ENCODE peak calls at places on chromosomes 6 and 20, in seven cellular contexts. L is SK-N-SH, T is PC-3, P is OCI-LY7, J is GM23338, I is hepatocyte, E is neural progenitor cell. S is an unnamed sample.

GRCh38 chr20:57123139-57123903 is 143.1 kb downstream of the BMP7 start:
- DNase-seq in L (no peak), T (no peak), P (no peak), J (no peak), I (no peak), E (no peak), S (no peak)

GRCh38 chr20:53829086-53829703 is 235.6 kb upstream of the ZNF217 start:
- DNase-seq in L (no peak), T (peak; percentile 99), P (peak; percentile 21), J (no peak), I (peak; percentile 76), E (no peak), S (peak; percentile 99)

GRCh38 chr20:61953037-61953788 is 112.5 kb downstream of the TAF4 start:
- DNase-seq in L (no peak), T (no peak), P (no peak), J (no peak), I (no peak), E (no peak), S (no peak)

GRCh38 chr20:5691918-5692618 is 58.1 kb upstream of the SHLD1 start:
- DNase-seq in L (no peak), T (no peak), P (peak; percentile 99), J (no peak), I (no peak), E (no peak), S (no peak)

GRCh38 chr6:14638562-14638931 is 521.0 kb downstream of the CD83 start:
- DNase-seq in L (no peak), T (no peak), P (no peak), J (no peak), I (no peak), E (no peak), S (no peak)

GRCh38 chr20:36591854-36592641 is 13.5 kb upstream of the RAB5IF start:
- DNase-seq in L (peak; percentile 46), T (peak; percentile 38), P (no peak), J (peak; percentile 76), I (peak; percentile 57), E (peak; percentile 63), S (peak; percentile 64)

GRCh38 chr6:132483779-132484679 is 28.9 kb downstream of the STX7 start:
- DNase-seq in L (peak; percentile 45), T (peak; percentile 77), P (peak; percentile 84), J (peak; percentile 78), I (peak; percentile 76), E (peak; percentile 72), S (peak; percentile 80)

GRCh38 chr20:19506021-19506420 is 252.0 kb upstream of the RIN2 start:
- DNase-seq in L (no peak), T (no peak), P (no peak), J (no peak), I (no peak), E (no peak), S (no peak)

GRCh38 chr20:61414455-61414991 is 162.5 kb downstream of the CDH4 start:
- DNase-seq in L (peak; percentile 70), T (no peak), P (no peak), J (no peak), I (no peak), E (no peak), S (no peak)

GRCh38 chr6:38443750-38444149 is 196.0 kb downstream of the BTBD9 start:
- DNase-seq in L (peak; percentile 42), T (no peak), P (no peak), J (no peak), I (no peak), E (no peak), S (no peak)

GRCh38 chr6:34384305-34385153 is 7.9 kb downstream of the NUDT3 start:
- DNase-seq in L (no peak), T (no peak), P (no peak), J (no peak), I (no peak), E (no peak), S (no peak)

GRCh38 chr6:20325641-20326421 is 75.8 kb upstream of the E2F3 start:
- DNase-seq in L (no peak), T (no peak), P (no peak), J (no peak), I (no peak), E (no peak), S (no peak)

GRCh38 chr6:134714679-134715078 is 235.2 kb downstream of the ALDH8A1 start:
- DNase-seq in L (no peak), T (peak; percentile 54), P (no peak), J (no peak), I (peak; percentile 33), E (no peak), S (peak; percentile 12)

GRCh38 chr6:4130357-4130987 is 4.9 kb downstream of the ECI2 start:
- DNase-seq in L (no peak), T (peak; percentile 48), P (no peak), J (no peak), I (no peak), E (no peak), S (no peak)

GRCh38 chr6:158467923-158468322 is 92.0 kb upstream of the TMEM181 start:
- DNase-seq in L (no peak), T (no peak), P (no peak), J (peak; percentile 73), I (no peak), E (peak; percentile 50), S (no peak)

GRCh38 chr6:235763-236360 is 56.4 kb upstream of the DUSP22 start:
- DNase-seq in L (no peak), T (no peak), P (peak; percentile 53), J (peak; percentile 59), I (no peak), E (peak; percentile 34), S (peak; percentile 25)

GRCh38 chr6:101605874-101606273 is 212.4 kb downstream of the GRIK2 start:
- DNase-seq in L (no peak), T (peak; percentile 62), P (no peak), J (no peak), I (no peak), E (no peak), S (no peak)

GRCh38 chr6:138264372-138264880 is 46.1 kb upstream of the PBOV1 start:
- DNase-seq in L (no peak), T (no peak), P (no peak), J (no peak), I (no peak), E (no peak), S (no peak)

GRCh38 chr6:42451595-42452170 is at the start of gene TRERF1:
- DNase-seq in L (peak; percentile 72), T (peak; percentile 73), P (peak; percentile 88), J (peak; percentile 95), I (peak; percentile 77), E (peak; percentile 85), S (peak; percentile 75)

GRCh38 chr20:62495798-62496325 is 20.1 kb upstream of the GATA5 start:
- DNase-seq in L (no peak), T (no peak), P (no peak), J (no peak), I (no peak), E (no peak), S (no peak)

GRCh38 chr6:4510317-4510716 is 265.9 kb upstream of the CDYL start:
- DNase-seq in L (no peak), T (no peak), P (no peak), J (no peak), I (no peak), E (no peak), S (no peak)

DNA sequence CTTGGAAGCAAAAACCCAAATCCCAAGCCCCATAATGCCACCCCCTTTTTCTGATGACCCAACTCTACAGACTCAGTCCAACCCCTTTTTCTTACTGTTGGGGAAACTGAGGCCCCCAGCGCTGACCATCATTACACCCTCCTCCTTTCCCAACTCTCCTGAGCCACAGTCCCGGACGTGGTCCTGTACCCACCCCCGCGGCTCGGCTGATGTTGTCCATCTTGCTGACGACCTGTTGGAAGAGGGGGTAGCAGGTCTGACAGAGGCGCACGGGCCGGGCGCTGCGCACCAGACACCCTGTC is 533 bp downstream of the OSTM1 start:
- DNase-seq in L (no peak), T (no peak), P (no peak), J (no peak), I (peak; percentile 63), E (no peak), S (no peak)
- H2AFZ ChIP-seq in L (peak overlapping the region; percentile 87), T (peak overlapping the region; percentile 87), P (peak overlapping the region; percentile 98), J (peak overlapping the region; percentile 86), I (peak overlapping the region; percentile 99), E (peak overlapping the region; percentile 71), S (peak overlapping the region; percentile 91)

GRCh38 chr6:39887692-39888450 is 46.4 kb downstream of the MOCS1 start:
- DNase-seq in L (no peak), T (peak; percentile 7), P (no peak), J (no peak), I (peak; percentile 86), E (peak; percentile 18), S (peak; percentile 88)
- TF ChIP-seq EZH2phosphoT487 in L (no peak), T (no peak), P (no peak), J (no peak), I (no peak), E (no peak), S (no peak)

GRCh38 chr6:84123186-84123585 is 89.6 kb downstream of the MRAP2 start:
- DNase-seq in L (no peak), T (no peak), P (no peak), J (no peak), I (no peak), E (no peak), S (no peak)
- H3K4me1 ChIP-seq in L (no peaks in the 10 kb centered on the region), T (no peaks in the 10 kb centered on the region), P (no peaks in the 10 kb centered on the region), J (no peaks in the 10 kb centered on the region), I (no peaks in the 10 kb centered on the region), E (no peaks in the 10 kb centered on the region), S (no peaks in the 10 kb centered on the region)

GRCh38 chr6:149990109-149990671 is 26.4 kb downstream of the ULBP1 start:
- DNase-seq in L (no peak), T (no peak), P (no peak), J (peak; percentile 40), I (no peak), E (peak; percentile 41), S (peak; percentile 22)

GRCh38 chr6:149990672-149991402 is 27.1 kb downstream of the ULBP1 start:
- DNase-seq in L (peak; percentile 39), T (no peak), P (peak; percentile 29), J (peak; percentile 55), I (peak; percentile 23), E (peak; percentile 62), S (peak; percentile 32)

GRCh38 chr6:149987602-149988107 is 23.9 kb downstream of the ULBP1 start:
- DNase-seq in L (no peak), T (no peak), P (no peak), J (no peak), I (no peak), E (no peak), S (no peak)

GRCh38 chr6:149991838-149992237 is 28.1 kb downstream of the ULBP1 start:
- DNase-seq in L (no peak), T (no peak), P (no peak), J (no peak), I (no peak), E (no peak), S (no peak)

DNA sequence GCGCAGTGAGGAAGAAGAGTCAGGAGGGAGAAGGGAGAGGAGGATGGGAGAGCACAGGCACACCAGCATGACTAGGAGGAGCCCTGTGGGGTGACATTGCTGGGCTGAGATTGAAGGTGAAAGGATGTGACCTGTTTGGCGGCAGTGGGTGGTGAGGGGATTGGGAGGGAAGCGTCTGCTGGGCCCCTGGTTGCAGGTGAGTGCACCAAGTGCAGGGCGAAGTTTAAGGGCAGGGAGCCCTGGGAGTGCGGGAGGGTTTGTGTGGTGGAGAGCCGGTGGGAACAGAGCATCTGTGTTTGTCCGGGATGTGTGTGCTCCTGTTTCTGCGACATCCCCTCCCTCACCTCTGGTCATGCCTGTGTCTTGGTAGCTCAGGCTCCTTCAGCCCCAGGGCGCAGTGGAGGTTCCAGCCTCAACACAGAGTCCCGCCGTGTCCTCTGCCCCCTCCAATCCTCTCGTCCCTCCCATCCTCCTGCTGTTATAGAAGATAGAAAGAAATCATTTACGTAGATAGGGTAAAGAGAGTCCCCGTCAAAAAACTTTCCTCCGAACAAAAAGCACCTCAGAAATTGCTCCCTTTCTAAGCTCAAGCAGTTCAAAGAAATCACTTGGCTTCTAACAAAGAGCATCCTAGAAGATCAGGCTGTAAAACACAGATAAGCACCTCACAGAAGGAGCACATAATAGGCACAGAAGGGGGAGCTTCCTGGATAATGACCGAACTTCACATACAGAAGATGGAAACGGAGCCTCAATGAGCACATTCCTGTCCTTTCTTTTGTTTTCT is 25.0 kb downstream of the ULBP1 start:
- DNase-seq in L (no peak), T (no peak), P (no peak), J (peak; percentile 87), I (no peak), E (no peak), S (no peak)
- H2AFZ ChIP-seq in L (no peak overlapping the region), T (no peak overlapping the region), P (no peak overlapping the region), J (no peak overlapping the region), I (no peak overlapping the region), E (no peak overlapping the region), S (no peak overlapping the region)

S was measured in GM23248.